ENCODE peak calls at places on chromosome 10, in ten cellular contexts. P is EL; I is PC-9; Y is activated naive CD8-positive, alpha-beta T cell treated with anti-CD3 and anti-CD28 coated beads, Interleukin-2, amount 50 U/mL, for 24 hours; H is T-helper 9 cell; G is transverse colon; F is NCI-H2081; S is MCF 10A; Q is glutamatergic neuron; V is GM23338. K is an unnamed sample.

GRCh38 chr10:120765241-120765803 is 85.8 kb upstream of the WDR11 start:
- DNase-seq in P (no peak), I (no peak), Y (no peak), H (no peak), G (no peak), F (no peak), S (no peak), Q (no peak), V (peak), K (peak)

GRCh38 chr10:106175760-106176377 is 988.6 kb downstream of the SORCS1 start:
- DNase-seq in P (peak), I (no peak), Y (no peak), H (no peak), G (no peak), F (no peak), S (peak), Q (no peak), V (peak), K (no peak)

GRCh38 chr10:129398861-129399260 is 68.2 kb upstream of the MGMT start:
- DNase-seq in P (no peak), I (no peak), Y (no peak), H (no peak), G (no peak), F (no peak), S (no peak), Q (no peak), V (no peak), K (no peak)

GRCh38 chr10:4080225-4080624 is 295.2 kb upstream of the KLF6 start:
- DNase-seq in P (no peak), I (no peak), Y (no peak), H (no peak), G (no peak), F (no peak), S (no peak), Q (no peak), V (no peak), K (no peak)

GRCh38 chr10:65234261-65234660 is 1691.6 kb upstream of the LRRTM3 start:
- DNase-seq in P (no peak), I (no peak), Y (no peak), H (no peak), G (no peak), F (no peak), S (peak), Q (no peak), V (no peak), K (no peak)

GRCh38 chr10:57145548-57145947 is 784.5 kb upstream of the ZWINT start:
- DNase-seq in P (no peak), I (no peak), Y (no peak), H (no peak), G (no peak), F (no peak), S (no peak), Q (no peak), V (no peak), K (no peak)

GRCh38 chr10:13938940-13939339 is 352.2 kb downstream of the PRPF18 start:
- DNase-seq in P (no peak), I (no peak), Y (no peak), H (no peak), G (no peak), F (no peak), S (no peak), Q (no peak), V (no peak), K (no peak)

GRCh38 chr10:112374724-112375541 is 1.0 kb downstream of the ACSL5 start:
- DNase-seq in P (peak), I (no peak), Y (no peak), H (no peak), G (peak), F (no peak), S (no peak), Q (no peak), V (no peak), K (no peak)

GRCh38 chr10:46992794-46993552 is 81.7 kb downstream of the PTPN20 start:
- DNase-seq in P (peak), I (no peak), Y (no peak), H (no peak), G (peak), F (peak), S (peak), Q (no peak), V (peak), K (peak)

GRCh38 chr10:16518822-16519221 is 2.9 kb downstream of the C1QL3 start:
- DNase-seq in P (no peak), I (no peak), Y (no peak), H (no peak), G (no peak), F (no peak), S (no peak), Q (no peak), V (peak), K (no peak)

GRCh38 chr10:88793747-88794299 is 8.7 kb upstream of the LIPM start:
- DNase-seq in P (peak), I (no peak), Y (no peak), H (no peak), G (no peak), F (no peak), S (peak), Q (no peak), V (no peak), K (no peak)

GRCh38 chr10:69389827-69390490 is 26.8 kb downstream of the TACR2 start:
- DNase-seq in P (peak), I (peak), Y (no peak), H (no peak), G (no peak), F (peak), S (peak), Q (peak), V (peak), K (no peak)

GRCh38 chr10:18650618-18651017 is 769 bp downstream of the NSUN6 start:
- DNase-seq in P (no peak), I (no peak), Y (no peak), H (no peak), G (no peak), F (no peak), S (no peak), Q (no peak), V (no peak), K (no peak)

GRCh38 chr10:79248341-79248931 is 98.8 kb upstream of the PPIF start:
- DNase-seq in P (no peak), I (no peak), Y (peak), H (no peak), G (peak), F (no peak), S (no peak), Q (no peak), V (no peak), K (peak)

GRCh38 chr10:118209215-118209614 is 132.9 kb downstream of the FAM204A start:
- DNase-seq in P (no peak), I (no peak), Y (no peak), H (no peak), G (no peak), F (no peak), S (no peak), Q (no peak), V (no peak), K (no peak)

GRCh38 chr10:63105811-63106755 is 27.0 kb upstream of the NRBF2 start:
- DNase-seq in P (peak), I (no peak), Y (no peak), H (no peak), G (no peak), F (no peak), S (peak), Q (no peak), V (peak), K (no peak)

GRCh38 chr10:98138031-98138430 is 3.6 kb downstream of the R3HCC1L start:
- DNase-seq in P (no peak), I (no peak), Y (no peak), H (no peak), G (no peak), F (no peak), S (no peak), Q (no peak), V (no peak), K (no peak)

GRCh38 chr10:21056461-21056860 is 159.3 kb upstream of the NEBL start:
- DNase-seq in P (no peak), I (no peak), Y (no peak), H (no peak), G (no peak), F (no peak), S (no peak), Q (no peak), V (no peak), K (no peak)

GRCh38 chr10:113720386-113720785 is 31.1 kb upstream of the PLEKHS1 start:
- DNase-seq in P (no peak), I (no peak), Y (no peak), H (no peak), G (no peak), F (peak), S (no peak), Q (no peak), V (no peak), K (no peak)

GRCh38 chr10:78892383-78893191 is 176.2 kb upstream of the ZMIZ1 start:
- DNase-seq in P (no peak), I (no peak), Y (no peak), H (no peak), G (no peak), F (no peak), S (no peak), Q (no peak), V (no peak), K (no peak)

GRCh38 chr10:29078919-29079318 is 210.0 kb upstream of the LYZL1 start:
- DNase-seq in P (no peak), I (no peak), Y (no peak), H (no peak), G (no peak), F (no peak), S (no peak), Q (no peak), V (peak), K (peak)

GRCh38 chr10:49700997-49701396 is 21.5 kb downstream of the C10orf53 start:
- DNase-seq in P (no peak), I (no peak), Y (no peak), H (no peak), G (no peak), F (no peak), S (peak), Q (no peak), V (peak), K (peak)

GRCh38 chr10:95289003-95289920 is 1.5 kb downstream of the PDLIM1 start:
- DNase-seq in P (peak), I (peak), Y (no peak), H (no peak), G (peak), F (peak), S (peak), Q (no peak), V (peak), K (peak)

GRCh38 chr10:112952282-112952991 is 2.4 kb downstream of the TCF7L2 start:
- DNase-seq in P (peak), I (peak), Y (no peak), H (no peak), G (peak), F (no peak), S (peak), Q (peak), V (peak), K (no peak)

GRCh38 chr10:43219848-43220247 is 47.0 kb downstream of the RASGEF1A start:
- DNase-seq in P (no peak), I (no peak), Y (no peak), H (no peak), G (no peak), F (no peak), S (no peak), Q (peak), V (no peak), K (no peak)

GRCh38 chr10:122835908-122836307 is 9.7 kb downstream of the CUZD1 start:
- DNase-seq in P (no peak), I (no peak), Y (no peak), H (no peak), G (no peak), F (no peak), S (no peak), Q (no peak), V (no peak), K (no peak)

GRCh38 chr10:125123363-125124113 is 36.8 kb downstream of the CTBP2 start:
- DNase-seq in P (peak), I (peak), Y (no peak), H (no peak), G (peak), F (peak), S (peak), Q (no peak), V (no peak), K (no peak)

GRCh38 chr10:67925449-67926005 is 41.1 kb downstream of the SIRT1 start:
- DNase-seq in P (peak), I (no peak), Y (no peak), H (no peak), G (no peak), F (no peak), S (no peak), Q (no peak), V (no peak), K (no peak)

GRCh38 chr10:21500578-21500910 is 24.9 kb downstream of the SKIDA1 start:
- DNase-seq in P (no peak), I (no peak), Y (no peak), H (no peak), G (no peak), F (no peak), S (no peak), Q (no peak), V (peak), K (no peak)

GRCh38 chr10:117373848-117374505 is 1.3 kb downstream of the PDZD8 start:
- DNase-seq in P (peak), I (no peak), Y (peak), H (peak), G (peak), F (no peak), S (peak), Q (peak), V (peak), K (peak)

GRCh38 chr10:70685461-70685911 is 13.2 kb downstream of the ADAMTS14 start:
- DNase-seq in P (no peak), I (no peak), Y (no peak), H (no peak), G (no peak), F (no peak), S (no peak), Q (no peak), V (no peak), K (peak)

GRCh38 chr10:26486304-26486703 is 48.2 kb downstream of the APBB1IP start:
- DNase-seq in P (peak), I (no peak), Y (no peak), H (no peak), G (no peak), F (no peak), S (peak), Q (no peak), V (no peak), K (no peak)

GRCh38 chr10:43417950-43418768 is 9.2 kb upstream of the HNRNPF start:
- DNase-seq in P (no peak), I (no peak), Y (peak), H (no peak), G (no peak), F (no peak), S (no peak), Q (no peak), V (no peak), K (no peak)

GRCh38 chr10:79149662-79150443 is 81.1 kb downstream of the ZMIZ1 start:
- DNase-seq in P (peak), I (peak), Y (peak), H (no peak), G (peak), F (no peak), S (peak), Q (no peak), V (no peak), K (peak)

GRCh38 chr10:47008769-47009168 is 97.5 kb downstream of the PTPN20 start:
- DNase-seq in P (no peak), I (no peak), Y (no peak), H (no peak), G (no peak), F (no peak), S (no peak), Q (no peak), V (no peak), K (no peak)

GRCh38 chr10:104332243-104333036 is 5.8 kb downstream of the ITPRIP start:
- DNase-seq in P (peak), I (no peak), Y (no peak), H (no peak), G (no peak), F (no peak), S (no peak), Q (no peak), V (no peak), K (no peak)

GRCh38 chr10:30413996-30414576 is 19.9 kb upstream of the MAP3K8 start:
- DNase-seq in P (peak), I (peak), Y (no peak), H (no peak), G (no peak), F (no peak), S (peak), Q (no peak), V (peak), K (no peak)

GRCh38 chr10:71286521-71287294 is 32.4 kb upstream of the SLC29A3 start:
- DNase-seq in P (no peak), I (no peak), Y (no peak), H (no peak), G (no peak), F (no peak), S (no peak), Q (no peak), V (no peak), K (no peak)

GRCh38 chr10:126585249-126585986 is 85.1 kb downstream of the C10orf90 start:
- DNase-seq in P (no peak), I (no peak), Y (no peak), H (no peak), G (no peak), F (no peak), S (no peak), Q (no peak), V (no peak), K (no peak)

K was measured in WERI-Rb-1.